ENCODE peak calls at places on chromosome 19, in ten cellular contexts. One of them, this sample, is unnamed.

GRCh38 chr19:40366697-40367561 is 18.4 kb downstream of the PLD3 start:
- DNase-seq in astrocyte of the spinal cord: peak
- DNase-seq in A549: peak
- DNase-seq in chondrocyte: no peak
- DNase-seq in neural progenitor cell: peak
- DNase-seq in ascending aorta: no peak
- DNase-seq in fibroblast of pulmonary artery: peak
- DNase-seq in AG09309: no peak
- DNase-seq in RWPE1: no peak
- DNase-seq in sigmoid colon: no peak
- DNase-seq in this sample: no peak

GRCh38 chr19:30226464-30227070 is 145.6 kb upstream of the ZNF536 start:
- DNase-seq in A549: no peak
- DNase-seq in ascending aorta: no peak
- DNase-seq in AG09309: no peak
- DNase-seq in chondrocyte: no peak
- DNase-seq in astrocyte of the spinal cord: no peak
- DNase-seq in fibroblast of pulmonary artery: no peak
- DNase-seq in neural progenitor cell: peak
- DNase-seq in sigmoid colon: no peak
- DNase-seq in RWPE1: no peak
- DNase-seq in this sample: no peak

GRCh38 chr19:19817357-19817756 is 4.2 kb downstream of the ZNF506 start:
- DNase-seq in ascending aorta: no peak
- DNase-seq in astrocyte of the spinal cord: no peak
- DNase-seq in A549: no peak
- DNase-seq in RWPE1: no peak
- DNase-seq in sigmoid colon: no peak
- DNase-seq in AG09309: no peak
- DNase-seq in fibroblast of pulmonary artery: no peak
- DNase-seq in neural progenitor cell: no peak
- DNase-seq in chondrocyte: no peak
- DNase-seq in this sample: no peak

GRCh38 chr19:6890938-6891337 is 3.6 kb downstream of the ADGRE1 start:
- DNase-seq in neural progenitor cell: no peak
- DNase-seq in fibroblast of pulmonary artery: no peak
- DNase-seq in astrocyte of the spinal cord: no peak
- DNase-seq in AG09309: no peak
- DNase-seq in RWPE1: no peak
- DNase-seq in A549: no peak
- DNase-seq in ascending aorta: no peak
- DNase-seq in sigmoid colon: no peak
- DNase-seq in chondrocyte: no peak
- DNase-seq in this sample: no peak

GRCh38 chr19:34041922-34042521 is 130.3 kb upstream of the LSM14A start:
- DNase-seq in neural progenitor cell: peak
- DNase-seq in A549: peak
- DNase-seq in fibroblast of pulmonary artery: peak
- DNase-seq in ascending aorta: no peak
- DNase-seq in RWPE1: no peak
- DNase-seq in chondrocyte: no peak
- DNase-seq in astrocyte of the spinal cord: peak
- DNase-seq in AG09309: peak
- DNase-seq in sigmoid colon: peak
- DNase-seq in this sample: peak

GRCh38 chr19:40442328-40443130 is 1.6 kb downstream of the SERTAD3 start:
- DNase-seq in fibroblast of pulmonary artery: no peak
- DNase-seq in neural progenitor cell: no peak
- DNase-seq in RWPE1: no peak
- DNase-seq in A549: no peak
- DNase-seq in ascending aorta: no peak
- DNase-seq in AG09309: no peak
- DNase-seq in astrocyte of the spinal cord: no peak
- DNase-seq in chondrocyte: no peak
- DNase-seq in sigmoid colon: no peak
- DNase-seq in this sample: no peak

GRCh38 chr19:6772028-6772865 is at the start of gene VAV1:
- DNase-seq in astrocyte of the spinal cord: no peak
- DNase-seq in RWPE1: no peak
- DNase-seq in A549: no peak
- DNase-seq in chondrocyte: no peak
- DNase-seq in ascending aorta: peak
- DNase-seq in AG09309: no peak
- DNase-seq in sigmoid colon: no peak
- DNase-seq in fibroblast of pulmonary artery: no peak
- DNase-seq in neural progenitor cell: no peak
- DNase-seq in this sample: no peak

GRCh38 chr19:34938886-34939285 is 12.2 kb downstream of the ZNF30 start:
- DNase-seq in neural progenitor cell: no peak
- DNase-seq in AG09309: no peak
- DNase-seq in astrocyte of the spinal cord: no peak
- DNase-seq in chondrocyte: no peak
- DNase-seq in ascending aorta: no peak
- DNase-seq in fibroblast of pulmonary artery: no peak
- DNase-seq in RWPE1: no peak
- DNase-seq in sigmoid colon: no peak
- DNase-seq in A549: no peak
- DNase-seq in this sample: no peak

GRCh38 chr19:48090281-48090802 is 20.3 kb downstream of the PLA2G4C start:
- DNase-seq in astrocyte of the spinal cord: no peak
- DNase-seq in fibroblast of pulmonary artery: no peak
- DNase-seq in sigmoid colon: no peak
- DNase-seq in neural progenitor cell: no peak
- DNase-seq in RWPE1: no peak
- DNase-seq in chondrocyte: no peak
- DNase-seq in AG09309: peak
- DNase-seq in A549: no peak
- DNase-seq in ascending aorta: no peak
- DNase-seq in this sample: peak

GRCh38 chr19:44698492-44699201 is at the start of gene CEACAM16:
- DNase-seq in astrocyte of the spinal cord: no peak
- DNase-seq in AG09309: no peak
- DNase-seq in ascending aorta: no peak
- DNase-seq in RWPE1: no peak
- DNase-seq in fibroblast of pulmonary artery: no peak
- DNase-seq in sigmoid colon: no peak
- DNase-seq in chondrocyte: no peak
- DNase-seq in neural progenitor cell: no peak
- DNase-seq in A549: no peak
- DNase-seq in this sample: no peak

GRCh38 chr19:45462174-45462573 is 5.6 kb upstream of the FOSB start:
- DNase-seq in neural progenitor cell: no peak
- DNase-seq in AG09309: no peak
- DNase-seq in RWPE1: no peak
- DNase-seq in fibroblast of pulmonary artery: no peak
- DNase-seq in chondrocyte: no peak
- DNase-seq in A549: no peak
- DNase-seq in astrocyte of the spinal cord: no peak
- DNase-seq in ascending aorta: no peak
- DNase-seq in sigmoid colon: no peak
- DNase-seq in this sample: no peak

GRCh38 chr19:19615086-19615485 is 3.4 kb downstream of the PBX4 start:
- DNase-seq in astrocyte of the spinal cord: no peak
- DNase-seq in sigmoid colon: no peak
- DNase-seq in neural progenitor cell: no peak
- DNase-seq in ascending aorta: no peak
- DNase-seq in fibroblast of pulmonary artery: no peak
- DNase-seq in AG09309: no peak
- DNase-seq in A549: peak
- DNase-seq in RWPE1: no peak
- DNase-seq in chondrocyte: no peak
- DNase-seq in this sample: peak

GRCh38 chr19:9735986-9736385 is 32.6 kb downstream of the ZNF846 start:
- DNase-seq in neural progenitor cell: no peak
- DNase-seq in RWPE1: no peak
- DNase-seq in astrocyte of the spinal cord: no peak
- DNase-seq in A549: no peak
- DNase-seq in ascending aorta: no peak
- DNase-seq in chondrocyte: no peak
- DNase-seq in fibroblast of pulmonary artery: no peak
- DNase-seq in sigmoid colon: no peak
- DNase-seq in AG09309: no peak
- DNase-seq in this sample: no peak

GRCh38 chr19:49907745-49908446 is 11.2 kb upstream of the IL4I1 start:
- DNase-seq in neural progenitor cell: no peak
- DNase-seq in astrocyte of the spinal cord: no peak
- DNase-seq in AG09309: no peak
- DNase-seq in RWPE1: no peak
- DNase-seq in A549: no peak
- DNase-seq in fibroblast of pulmonary artery: no peak
- DNase-seq in sigmoid colon: no peak
- DNase-seq in ascending aorta: no peak
- DNase-seq in chondrocyte: no peak
- DNase-seq in this sample: no peak

GRCh38 chr19:36573020-36573947 is at the start of gene ZNF529:
- DNase-seq in sigmoid colon: peak
- DNase-seq in RWPE1: peak
- DNase-seq in A549: peak
- DNase-seq in AG09309: peak
- DNase-seq in astrocyte of the spinal cord: peak
- DNase-seq in chondrocyte: peak
- DNase-seq in fibroblast of pulmonary artery: peak
- DNase-seq in ascending aorta: peak
- DNase-seq in neural progenitor cell: peak
- DNase-seq in this sample: peak

GRCh38 chr19:11551603-11552235 is 7.3 kb downstream of the ELOF1 start:
- DNase-seq in AG09309: no peak
- DNase-seq in RWPE1: no peak
- DNase-seq in astrocyte of the spinal cord: no peak
- DNase-seq in chondrocyte: no peak
- DNase-seq in A549: no peak
- DNase-seq in sigmoid colon: peak
- DNase-seq in fibroblast of pulmonary artery: no peak
- DNase-seq in neural progenitor cell: peak
- DNase-seq in ascending aorta: no peak
- DNase-seq in this sample: peak
- TF ChIP-seq CTCF in AG09309: peak
- TF ChIP-seq CTCF in RWPE1: no peak
- TF ChIP-seq CTCF in astrocyte of the spinal cord: peak
- TF ChIP-seq CTCF in chondrocyte: peak
- TF ChIP-seq CTCF in A549: peak
- TF ChIP-seq CTCF in sigmoid colon: peak
- TF ChIP-seq CTCF in fibroblast of pulmonary artery: peak
- TF ChIP-seq CTCF in neural progenitor cell: peak
- TF ChIP-seq CTCF in ascending aorta: peak
- TF ChIP-seq CTCF in this sample: peak

DNA sequence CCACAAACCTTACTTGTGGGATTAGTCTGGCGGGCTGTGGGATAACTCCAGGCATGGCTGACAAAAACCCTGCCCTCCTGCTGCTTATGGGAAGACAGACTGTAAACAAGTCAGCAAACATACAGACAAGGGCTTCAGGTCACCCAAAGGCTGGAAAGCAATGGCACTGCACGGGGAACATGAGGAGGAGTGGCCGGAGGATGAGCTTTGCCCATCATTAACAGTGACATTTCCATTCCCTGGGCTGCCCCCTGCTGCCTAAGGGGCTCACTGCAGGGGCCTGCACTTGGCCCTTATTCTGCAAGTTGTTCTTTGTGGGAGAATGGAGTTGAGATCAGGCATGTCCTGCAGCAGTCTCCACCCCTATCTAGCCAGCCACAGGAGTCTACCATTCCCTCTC is 91.3 kb downstream of the UQCRFS1 start:
- DNase-seq in chondrocyte: no peak
- DNase-seq in AG09309: no peak
- DNase-seq in A549: peak
- DNase-seq in neural progenitor cell: peak
- DNase-seq in sigmoid colon: no peak
- DNase-seq in fibroblast of pulmonary artery: no peak
- DNase-seq in ascending aorta: no peak
- DNase-seq in astrocyte of the spinal cord: no peak
- DNase-seq in RWPE1: no peak
- DNase-seq in this sample: no peak
- TF ChIP-seq CTCF in chondrocyte: peak
- TF ChIP-seq CTCF in AG09309: peak
- TF ChIP-seq CTCF in A549: peak
- TF ChIP-seq CTCF in neural progenitor cell: peak
- TF ChIP-seq CTCF in sigmoid colon: no peak
- TF ChIP-seq CTCF in fibroblast of pulmonary artery: peak
- TF ChIP-seq CTCF in ascending aorta: no peak
- TF ChIP-seq CTCF in astrocyte of the spinal cord: no peak
- TF ChIP-seq CTCF in RWPE1: no peak
- TF ChIP-seq CTCF in this sample: peak

GRCh38 chr19:43555185-43555770 is 20.0 kb downstream of the XRCC1 start:
- DNase-seq in sigmoid colon: peak
- DNase-seq in neural progenitor cell: peak
- DNase-seq in AG09309: no peak
- DNase-seq in chondrocyte: no peak
- DNase-seq in astrocyte of the spinal cord: peak
- DNase-seq in A549: peak
- DNase-seq in fibroblast of pulmonary artery: peak
- DNase-seq in ascending aorta: no peak
- DNase-seq in RWPE1: peak
- DNase-seq in this sample: peak
- TF ChIP-seq CTCF in sigmoid colon: no peak
- TF ChIP-seq CTCF in neural progenitor cell: peak
- TF ChIP-seq CTCF in AG09309: peak
- TF ChIP-seq CTCF in chondrocyte: peak
- TF ChIP-seq CTCF in astrocyte of the spinal cord: peak
- TF ChIP-seq CTCF in A549: peak
- TF ChIP-seq CTCF in fibroblast of pulmonary artery: peak
- TF ChIP-seq CTCF in ascending aorta: peak
- TF ChIP-seq CTCF in RWPE1: peak
- TF ChIP-seq CTCF in this sample: peak

GRCh38 chr19:32717496-32717895 is 2.1 kb upstream of the TDRD12 start:
- DNase-seq in AG09309: no peak
- DNase-seq in ascending aorta: no peak
- DNase-seq in astrocyte of the spinal cord: no peak
- DNase-seq in fibroblast of pulmonary artery: no peak
- DNase-seq in sigmoid colon: no peak
- DNase-seq in neural progenitor cell: no peak
- DNase-seq in A549: no peak
- DNase-seq in RWPE1: no peak
- DNase-seq in chondrocyte: no peak
- DNase-seq in this sample: no peak

GRCh38 chr19:32720216-32720935 is 809 bp downstream of the TDRD12 start:
- DNase-seq in fibroblast of pulmonary artery: no peak
- DNase-seq in ascending aorta: no peak
- DNase-seq in AG09309: no peak
- DNase-seq in RWPE1: no peak
- DNase-seq in sigmoid colon: no peak
- DNase-seq in A549: no peak
- DNase-seq in astrocyte of the spinal cord: no peak
- DNase-seq in chondrocyte: no peak
- DNase-seq in neural progenitor cell: no peak
- DNase-seq in this sample: no peak

GRCh38 chr19:32720936-32721250 is 1.3 kb downstream of the TDRD12 start:
- DNase-seq in astrocyte of the spinal cord: no peak
- DNase-seq in fibroblast of pulmonary artery: no peak
- DNase-seq in sigmoid colon: no peak
- DNase-seq in AG09309: no peak
- DNase-seq in ascending aorta: no peak
- DNase-seq in chondrocyte: no peak
- DNase-seq in A549: no peak
- DNase-seq in neural progenitor cell: no peak
- DNase-seq in RWPE1: no peak
- DNase-seq in this sample: no peak

GRCh38 chr19:32718286-32718685 is 1.3 kb upstream of the TDRD12 start:
- DNase-seq in ascending aorta: no peak
- DNase-seq in AG09309: no peak
- DNase-seq in sigmoid colon: no peak
- DNase-seq in astrocyte of the spinal cord: no peak
- DNase-seq in neural progenitor cell: no peak
- DNase-seq in RWPE1: no peak
- DNase-seq in A549: no peak
- DNase-seq in fibroblast of pulmonary artery: no peak
- DNase-seq in chondrocyte: no peak
- DNase-seq in this sample: no peak

GRCh38 chr19:32719611-32720059 is at the start of gene TDRD12:
- DNase-seq in RWPE1: no peak
- DNase-seq in fibroblast of pulmonary artery: no peak
- DNase-seq in astrocyte of the spinal cord: no peak
- DNase-seq in sigmoid colon: no peak
- DNase-seq in neural progenitor cell: no peak
- DNase-seq in AG09309: no peak
- DNase-seq in chondrocyte: peak
- DNase-seq in A549: peak
- DNase-seq in ascending aorta: no peak
- DNase-seq in this sample: no peak
- TF ChIP-seq CTCF in RWPE1: no peak
- TF ChIP-seq CTCF in fibroblast of pulmonary artery: no peak
- TF ChIP-seq CTCF in astrocyte of the spinal cord: no peak
- TF ChIP-seq CTCF in sigmoid colon: no peak
- TF ChIP-seq CTCF in neural progenitor cell: no peak
- TF ChIP-seq CTCF in AG09309: no peak
- TF ChIP-seq CTCF in chondrocyte: peak
- TF ChIP-seq CTCF in A549: peak
- TF ChIP-seq CTCF in ascending aorta: no peak
- TF ChIP-seq CTCF in this sample: peak